ENCODE peak calls at places on chromosomes 3 and 15, in seven cellular contexts. X is fibroblast of lung, B is aorta, M is lower lobe of right lung, J is ascending aorta, L is HepG2, N is tibial artery. T is an unnamed sample.

GRCh38 chr3:9452417-9452816 is 55.0 kb downstream of the SETD5 start:
- DNase-seq in X (no peak), B (no peak), M (no peak), J (no peak), L (no peak), N (no peak), T (peak; percentile 12)

GRCh38 chr3:101940521-101940992 is 91.2 kb downstream of the NFKBIZ start:
- DNase-seq in X (peak; percentile 98), B (peak; percentile 78), M (peak; percentile 76), J (peak; percentile 74), L (no peak), N (peak; percentile 53), T (no peak)

GRCh38 chr3:18888370-18888769 is 259.9 kb upstream of the KCNH8 start:
- DNase-seq in X (no peak), B (no peak), M (no peak), J (no peak), L (no peak), N (no peak), T (no peak)

GRCh38 chr3:79871656-79872055 is 103.9 kb upstream of the ROBO1 start:
- DNase-seq in X (peak; percentile 71), B (no peak), M (no peak), J (no peak), L (no peak), N (no peak), T (no peak)

GRCh38 chr15:37059051-37059450 is 41.3 kb downstream of the MEIS2 start:
- DNase-seq in X (peak; percentile 91), B (no peak), M (no peak), J (no peak), L (no peak), N (no peak), T (no peak)

GRCh38 chr15:48062476-48062875 is 58.3 kb upstream of the SLC24A5 start:
- DNase-seq in X (peak; percentile 68), B (no peak), M (no peak), J (no peak), L (no peak), N (no peak), T (no peak)

GRCh38 chr15:40398413-40398873 is 7.2 kb upstream of the IVD start:
- DNase-seq in X (no peak), B (no peak), M (peak; percentile 58), J (no peak), L (no peak), N (peak; percentile 38), T (no peak)

GRCh38 chr3:88188436-88188835 is 38.7 kb downstream of the C3orf38 start:
- DNase-seq in X (peak; percentile 29), B (no peak), M (no peak), J (no peak), L (peak; percentile 21), N (no peak), T (no peak)

GRCh38 chr3:127637546-127637945 is 8.6 kb downstream of the PODXL2 start:
- DNase-seq in X (no peak), B (peak; percentile 0), M (no peak), J (no peak), L (no peak), N (no peak), T (peak; percentile 53)

GRCh38 chr15:57323299-57323805 is 53.0 kb upstream of the CGNL1 start:
- DNase-seq in X (no peak), B (no peak), M (no peak), J (no peak), L (no peak), N (no peak), T (no peak)

DNA sequence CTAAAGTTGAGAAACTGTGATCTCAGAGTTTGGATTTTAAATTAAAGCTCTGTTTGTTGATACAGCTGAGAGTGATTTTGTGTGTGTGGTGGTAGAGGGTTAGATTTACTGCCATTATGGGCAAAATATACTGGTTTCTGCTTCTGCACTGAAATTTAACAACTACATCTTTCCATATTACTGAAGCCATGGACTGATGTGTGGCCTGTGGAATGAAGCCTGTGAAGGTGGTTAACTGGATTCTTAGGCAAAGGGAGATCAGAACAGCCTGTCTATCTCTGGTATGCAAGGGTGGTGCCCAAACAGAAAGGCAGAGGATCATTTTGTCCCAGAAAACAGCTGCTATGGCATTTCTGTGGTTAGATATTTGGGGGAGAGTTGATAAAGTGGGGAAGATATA is 297.3 kb upstream of the THBS1 start:
- DNase-seq in X (peak; percentile 65), B (no peak), M (no peak), J (no peak), L (no peak), N (no peak), T (no peak)
- H3K4me1 ChIP-seq in X (peaks cover 36% of the 10 kb centered on the region), B (no peaks in the 10 kb centered on the region), M (peaks cover 5% of the 10 kb centered on the region), J (no peaks in the 10 kb centered on the region), L (peaks cover 16% of the 10 kb centered on the region), N (no peaks in the 10 kb centered on the region), T (no peaks in the 10 kb centered on the region)

GRCh38 chr3:147423601-147424324 is 14.6 kb downstream of the ZIC1 start:
- DNase-seq in X (no peak), B (no peak), M (no peak), J (no peak), L (no peak), N (no peak), T (no peak)
- H3K9me3 ChIP-seq in X (no peaks in the 10 kb centered on the region), B (no peaks in the 10 kb centered on the region), M (no peaks in the 10 kb centered on the region), J (no peaks in the 10 kb centered on the region), L (no peaks in the 10 kb centered on the region), N (no peaks in the 10 kb centered on the region), T (no peaks in the 10 kb centered on the region)

DNA sequence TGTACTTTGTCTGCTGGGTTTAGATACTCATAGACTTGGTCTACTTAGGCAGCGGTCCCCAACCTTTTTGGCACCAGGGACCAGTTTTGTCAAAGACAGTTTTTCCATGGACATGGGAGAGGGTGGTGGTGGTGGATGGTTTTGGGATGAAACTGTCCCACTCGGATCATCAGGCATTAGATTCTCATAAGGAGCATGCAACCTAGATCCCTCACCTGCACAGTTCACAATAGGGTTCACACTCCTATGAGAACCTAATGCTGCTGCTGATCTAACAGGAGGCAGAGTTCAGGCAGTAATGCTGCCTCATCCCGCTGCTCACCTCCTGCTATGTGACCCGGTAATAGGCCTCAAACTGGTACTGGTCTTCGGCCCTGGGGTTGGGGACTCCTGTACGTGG is 45.3 kb downstream of the CMSS1 start:
- DNase-seq in X (no peak), B (no peak), M (no peak), J (no peak), L (no peak), N (no peak), T (no peak)
- H3K4me1 ChIP-seq in X (peaks cover 52% of the 10 kb centered on the region), B (peaks cover 10% of the 10 kb centered on the region), M (peaks cover 19% of the 10 kb centered on the region), J (peaks cover 23% of the 10 kb centered on the region), L (peaks cover 94% of the 10 kb centered on the region), N (peaks cover 100% of the 10 kb centered on the region), T (peaks cover 22% of the 10 kb centered on the region)

GRCh38 chr15:20295238-20295811 is 246.3 kb downstream of the GOLGA6L6 start:
- DNase-seq in X (no peak), B (peak; percentile 82), M (no peak), J (peak; percentile 60), L (no peak), N (no peak), T (no peak)

GRCh38 chr15:20294651-20295237 is 246.9 kb downstream of the GOLGA6L6 start:
- DNase-seq in X (no peak), B (peak; percentile 83), M (no peak), J (peak; percentile 62), L (no peak), N (no peak), T (no peak)
- H3K9me3 ChIP-seq in X (peaks cover 3% of the 10 kb centered on the region), B (no peaks in the 10 kb centered on the region), M (peaks cover 4% of the 10 kb centered on the region), J (no peaks in the 10 kb centered on the region), L (no peaks in the 10 kb centered on the region), N (peaks cover 14% of the 10 kb centered on the region), T (no peaks in the 10 kb centered on the region)

GRCh38 chr3:100880845-100881244 is 112.4 kb downstream of the ABI3BP start:
- DNase-seq in X (peak; percentile 47), B (no peak), M (no peak), J (no peak), L (no peak), N (no peak), T (no peak)
- H3K4me1 ChIP-seq in X (peaks cover 3% of the 10 kb centered on the region), B (no peaks in the 10 kb centered on the region), M (peaks cover 6% of the 10 kb centered on the region), J (no peaks in the 10 kb centered on the region), L (no peaks in the 10 kb centered on the region), N (peaks cover 17% of the 10 kb centered on the region), T (no peaks in the 10 kb centered on the region)

DNA sequence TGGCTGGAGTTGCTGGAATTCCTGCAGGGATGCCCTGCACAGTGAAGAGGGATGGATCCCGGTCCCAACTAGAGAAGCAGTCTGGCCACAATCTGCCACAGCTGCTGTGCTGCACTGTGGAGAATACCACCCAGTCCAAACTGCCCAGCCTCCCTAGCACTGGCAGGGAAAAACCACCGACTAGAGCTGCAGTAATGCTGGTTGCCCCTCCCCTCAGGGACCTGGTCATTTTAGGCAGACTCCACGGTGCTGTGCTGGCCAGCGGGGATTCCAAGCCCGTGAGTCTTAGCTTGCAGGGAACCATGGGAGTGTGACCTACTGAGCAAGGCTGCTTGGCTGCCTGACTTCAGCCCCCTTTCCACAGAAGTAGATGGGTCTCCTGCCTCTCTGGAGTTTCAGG is 478.0 kb upstream of the ATP11B start:
- DNase-seq in X (no peak), B (no peak), M (no peak), J (no peak), L (no peak), N (no peak), T (no peak)
- H3K9me3 ChIP-seq in X (no peaks in the 10 kb centered on the region), B (peaks cover under 1% of the 10 kb centered on the region), M (peaks cover 5% of the 10 kb centered on the region), J (no peaks in the 10 kb centered on the region), L (peaks cover 21% of the 10 kb centered on the region), N (no peaks in the 10 kb centered on the region), T (no peaks in the 10 kb centered on the region)